ENCODE peak calls at places on chromosomes 2 and 18, in seven cellular contexts. Z is posterior vena cava, Y is lower lobe of right lung, J is hepatic stellate cell, U is Caco-2, W is WTC11, O is psoas muscle. E is an unnamed sample.
A peak's percentile ranks its signal among the peaks of the same experiment; 100 is the strongest.

GRCh38 chr2:222440670-222441422 is 16.5 kb downstream of the SGPP2 start:
- DNase-seq in Z (no peak), Y (no peak), J (no peak), U (no peak), W (no peak), O (no peak), E (no peak)

GRCh38 chr2:11798946-11799495 is 52.6 kb downstream of the LPIN1 start:
- DNase-seq in Z (no peak), Y (no peak), J (no peak), U (no peak), W (no peak), O (no peak), E (no peak)

GRCh38 chr2:96977631-96978195 is 8.7 kb downstream of the FAM178B start:
- DNase-seq in Z (no peak), Y (no peak), J (no peak), U (no peak), W (no peak), O (no peak), E (no peak)

GRCh38 chr2:55252830-55253229 is 16.2 kb downstream of the MTIF2 start:
- DNase-seq in Z (no peak), Y (no peak), J (no peak), U (no peak), W (no peak), O (no peak), E (no peak)

GRCh38 chr18:47931707-47932103 is 1.2 kb upstream of the SMAD2 start:
- DNase-seq in Z (no peak), Y (no peak), J (no peak), U (peak; percentile 50), W (peak; percentile 19), O (no peak), E (no peak)

GRCh38 chr2:222336442-222336841 is 37.6 kb upstream of the PAX3 start:
- DNase-seq in Z (no peak), Y (no peak), J (no peak), U (no peak), W (no peak), O (no peak), E (no peak)

GRCh38 chr18:9571546-9571945 is 42.8 kb downstream of the PPP4R1 start:
- DNase-seq in Z (no peak), Y (no peak), J (no peak), U (no peak), W (no peak), O (no peak), E (no peak)

GRCh38 chr2:177466337-177467195 is 74.0 kb downstream of the AGPS start:
- DNase-seq in Z (no peak), Y (no peak), J (no peak), U (no peak), W (peak; percentile 26), O (no peak), E (no peak)

GRCh38 chr2:206657087-206657486 is 14.8 kb downstream of the FAM237A start:
- DNase-seq in Z (no peak), Y (no peak), J (no peak), U (no peak), W (no peak), O (no peak), E (no peak)

GRCh38 chr2:127558911-127559310 is 23.4 kb downstream of the MYO7B start:
- DNase-seq in Z (peak; percentile 44), Y (no peak), J (no peak), U (no peak), W (no peak), O (no peak), E (no peak)

GRCh38 chr2:222049946-222050345 is 248.9 kb downstream of the PAX3 start:
- DNase-seq in Z (no peak), Y (no peak), J (no peak), U (no peak), W (no peak), O (no peak), E (no peak)

GRCh38 chr2:239164281-239164871 is 236.4 kb downstream of the HDAC4 start:
- DNase-seq in Z (peak; percentile 58), Y (peak; percentile 51), J (no peak), U (peak; percentile 5), W (no peak), O (peak; percentile 5), E (no peak)

GRCh38 chr2:110957267-110957666 is 163.4 kb upstream of the BCL2L11 start:
- DNase-seq in Z (no peak), Y (no peak), J (no peak), U (no peak), W (no peak), O (no peak), E (no peak)

GRCh38 chr2:53202063-53202462 is 565.5 kb upstream of the CHAC2 start:
- DNase-seq in Z (no peak), Y (no peak), J (no peak), U (peak; percentile 44), W (no peak), O (no peak), E (peak; percentile 22)

GRCh38 chr18:40019797-40020392 is 1935.1 kb upstream of the PIK3C3 start:
- DNase-seq in Z (no peak), Y (no peak), J (no peak), U (no peak), W (no peak), O (no peak), E (no peak)

GRCh38 chr18:9449580-9449979 is 25.7 kb upstream of the RALBP1 start:
- DNase-seq in Z (no peak), Y (no peak), J (no peak), U (no peak), W (no peak), O (no peak), E (no peak)

GRCh38 chr2:183868153-183868552 is 730.2 kb upstream of the ZNF804A start:
- DNase-seq in Z (no peak), Y (no peak), J (no peak), U (no peak), W (no peak), O (no peak), E (no peak)

GRCh38 chr2:135987441-135987840 is 2.0 kb upstream of the DARS1 start:
- DNase-seq in Z (no peak), Y (no peak), J (no peak), U (no peak), W (no peak), O (no peak), E (no peak)

GRCh38 chr18:49243391-49243790 is 217.1 kb downstream of the DYM start:
- DNase-seq in Z (no peak), Y (no peak), J (no peak), U (no peak), W (no peak), O (no peak), E (no peak)